ENCODE peak calls at places on chromosome 4, in four cellular contexts. V is lung, F is fibroblast of lung, E is pancreas. A is an unnamed sample.

GRCh38 chr4:8708401-8709021 is 115.9 kb downstream of the CPZ start:
- DNase-seq in V (no peak), F (no peak), E (peak; percentile 60), A (no peak)

GRCh38 chr4:186729856-186730255 is 6.2 kb upstream of the FAT1 start:
- DNase-seq in V (no peak), F (no peak), E (no peak), A (no peak)

GRCh38 chr4:8589831-8590545 is 2.6 kb upstream of the CPZ start:
- DNase-seq in V (no peak), F (no peak), E (no peak), A (no peak)

GRCh38 chr4:55318541-55319129 is 27.4 kb upstream of the SRD5A3 start:
- DNase-seq in V (no peak), F (no peak), E (no peak), A (no peak)

GRCh38 chr4:68905598-68906237 is 45.9 kb downstream of the UGT2A3 start:
- DNase-seq in V (no peak), F (peak; percentile 0), E (no peak), A (peak; percentile 21)

GRCh38 chr4:36244257-36245084 is at the start of gene ARAP2:
- DNase-seq in V (peak; percentile 69), F (peak; percentile 12), E (peak; percentile 85), A (peak; percentile 81)

GRCh38 chr4:620851-621261 is 4.5 kb upstream of the PDE6B start:
- DNase-seq in V (no peak), F (no peak), E (no peak), A (no peak)

GRCh38 chr4:15755321-15755750 is 22.8 kb upstream of the CD38 start:
- DNase-seq in V (no peak), F (peak; percentile 69), E (no peak), A (no peak)

GRCh38 chr4:48899950-48900349 is 6.6 kb downstream of the OCIAD2 start:
- DNase-seq in V (no peak), F (no peak), E (no peak), A (no peak)

GRCh38 chr4:138851626-138852443 is 163.7 kb upstream of the NOCT start:
- DNase-seq in V (no peak), F (no peak), E (no peak), A (peak; percentile 7)

GRCh38 chr4:51894246-51894645 is 51.3 kb downstream of the DCUN1D4 start:
- DNase-seq in V (no peak), F (no peak), E (no peak), A (no peak)

GRCh38 chr4:170339522-170339921 is 249.8 kb upstream of the AADAT start:
- DNase-seq in V (no peak), F (no peak), E (no peak), A (no peak)

GRCh38 chr4:122364700-122365404 is 14.0 kb upstream of the ADAD1 start:
- DNase-seq in V (no peak), F (no peak), E (peak; percentile 26), A (no peak)

GRCh38 chr4:3680656-3681055 is 85.5 kb upstream of the ADRA2C start:
- DNase-seq in V (no peak), F (no peak), E (no peak), A (no peak)

GRCh38 chr4:3681191-3681590 is 85.0 kb upstream of the ADRA2C start:
- DNase-seq in V (no peak), F (no peak), E (no peak), A (no peak)

GRCh38 chr4:3679851-3680311 is 86.3 kb upstream of the ADRA2C start:
- DNase-seq in V (no peak), F (no peak), E (peak; percentile 45), A (peak; percentile 57)

GRCh38 chr4:3677671-3678070 is 88.5 kb upstream of the ADRA2C start:
- DNase-seq in V (no peak), F (no peak), E (no peak), A (no peak)

GRCh38 chr4:3679071-3679825 is 86.9 kb upstream of the ADRA2C start:
- DNase-seq in V (no peak), F (no peak), E (peak; percentile 46), A (no peak)
- H3K27me3 ChIP-seq in V (no peaks in the 10 kb centered on the region), F (no peaks in the 10 kb centered on the region), E (no peaks in the 10 kb centered on the region), A (no peaks in the 10 kb centered on the region)

DNA sequence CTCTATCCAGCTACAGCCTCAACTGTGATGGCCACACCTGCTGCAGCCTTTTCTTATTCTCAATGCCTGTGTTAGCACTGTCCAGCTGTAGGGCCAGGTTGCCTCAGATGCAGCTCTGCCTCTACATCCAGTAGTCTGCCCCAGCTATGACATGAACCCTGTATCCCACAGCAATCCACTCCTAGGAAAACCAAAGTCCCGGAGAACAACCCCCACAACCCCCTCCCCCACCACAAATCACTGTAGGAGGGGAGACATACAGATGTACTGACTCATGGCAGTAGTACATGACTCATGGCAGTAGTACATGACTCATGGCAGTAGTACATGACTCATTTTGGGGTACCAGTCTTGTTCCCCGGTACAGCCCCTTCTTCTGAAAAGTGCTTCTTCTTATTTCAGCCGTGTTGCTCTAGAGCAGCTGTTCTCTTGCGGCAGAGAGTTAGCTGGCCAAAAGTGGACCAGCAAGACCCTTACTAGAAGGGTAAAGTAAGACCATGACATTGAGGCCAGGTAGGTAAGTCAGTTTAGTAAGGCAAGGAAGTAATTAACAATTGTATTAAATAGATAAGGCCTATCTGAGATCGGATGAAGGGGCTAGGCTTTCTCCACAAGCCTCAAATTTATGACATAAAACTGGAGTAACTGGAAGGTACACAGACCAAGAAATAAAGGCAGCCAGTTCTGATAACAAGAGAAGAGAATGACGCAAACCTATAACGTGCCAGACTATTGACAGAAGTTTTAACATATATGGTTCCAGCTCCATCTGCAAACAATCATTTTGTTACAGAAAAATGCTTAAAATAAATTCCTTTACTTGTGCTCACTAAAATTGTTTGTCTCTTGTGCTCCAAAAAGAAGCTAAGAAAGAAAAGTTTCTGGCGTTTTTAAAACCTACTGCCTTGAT is 221.4 kb downstream of the TACR3 start:
- DNase-seq in V (no peak), F (peak; percentile 62), E (no peak), A (no peak)
- H3K27ac ChIP-seq in V (no peak overlapping the region), F (peak overlapping the region; percentile 75), E (no peak overlapping the region), A (no peak overlapping the region)

GRCh38 chr4:184850431-184851199 is 24.8 kb upstream of the ACSL1 start:
- DNase-seq in V (no peak), F (no peak), E (no peak), A (no peak)

GRCh38 chr4:184849184-184849583 is 23.4 kb upstream of the ACSL1 start:
- DNase-seq in V (no peak), F (no peak), E (no peak), A (no peak)

GRCh38 chr4:184846531-184846930 is 20.8 kb upstream of the ACSL1 start:
- DNase-seq in V (no peak), F (no peak), E (no peak), A (no peak)

GRCh38 chr4:184851200-184851541 is 25.4 kb upstream of the ACSL1 start:
- DNase-seq in V (no peak), F (no peak), E (no peak), A (no peak)

GRCh38 chr4:184848510-184848909 is 22.7 kb upstream of the ACSL1 start:
- DNase-seq in V (no peak), F (no peak), E (no peak), A (no peak)
- H3K4me1 ChIP-seq in V (peaks cover 4% of the 10 kb centered on the region), F (no peaks in the 10 kb centered on the region), E (no peaks in the 10 kb centered on the region), A (no peaks in the 10 kb centered on the region)

GRCh38 chr4:84498203-84499026 is 677 bp downstream of the NKX6-1 start:
- DNase-seq in V (no peak), F (peak; percentile 32), E (peak; percentile 70), A (peak; percentile 56)

GRCh38 chr4:84501197-84501492 is 2.1 kb upstream of the NKX6-1 start:
- DNase-seq in V (no peak), F (no peak), E (no peak), A (no peak)

GRCh38 chr4:84500386-84501196 is 1.5 kb upstream of the NKX6-1 start:
- DNase-seq in V (no peak), F (no peak), E (no peak), A (no peak)

GRCh38 chr4:84497835-84498202 is 1.3 kb downstream of the NKX6-1 start:
- DNase-seq in V (no peak), F (no peak), E (peak; percentile 78), A (no peak)

DNA sequence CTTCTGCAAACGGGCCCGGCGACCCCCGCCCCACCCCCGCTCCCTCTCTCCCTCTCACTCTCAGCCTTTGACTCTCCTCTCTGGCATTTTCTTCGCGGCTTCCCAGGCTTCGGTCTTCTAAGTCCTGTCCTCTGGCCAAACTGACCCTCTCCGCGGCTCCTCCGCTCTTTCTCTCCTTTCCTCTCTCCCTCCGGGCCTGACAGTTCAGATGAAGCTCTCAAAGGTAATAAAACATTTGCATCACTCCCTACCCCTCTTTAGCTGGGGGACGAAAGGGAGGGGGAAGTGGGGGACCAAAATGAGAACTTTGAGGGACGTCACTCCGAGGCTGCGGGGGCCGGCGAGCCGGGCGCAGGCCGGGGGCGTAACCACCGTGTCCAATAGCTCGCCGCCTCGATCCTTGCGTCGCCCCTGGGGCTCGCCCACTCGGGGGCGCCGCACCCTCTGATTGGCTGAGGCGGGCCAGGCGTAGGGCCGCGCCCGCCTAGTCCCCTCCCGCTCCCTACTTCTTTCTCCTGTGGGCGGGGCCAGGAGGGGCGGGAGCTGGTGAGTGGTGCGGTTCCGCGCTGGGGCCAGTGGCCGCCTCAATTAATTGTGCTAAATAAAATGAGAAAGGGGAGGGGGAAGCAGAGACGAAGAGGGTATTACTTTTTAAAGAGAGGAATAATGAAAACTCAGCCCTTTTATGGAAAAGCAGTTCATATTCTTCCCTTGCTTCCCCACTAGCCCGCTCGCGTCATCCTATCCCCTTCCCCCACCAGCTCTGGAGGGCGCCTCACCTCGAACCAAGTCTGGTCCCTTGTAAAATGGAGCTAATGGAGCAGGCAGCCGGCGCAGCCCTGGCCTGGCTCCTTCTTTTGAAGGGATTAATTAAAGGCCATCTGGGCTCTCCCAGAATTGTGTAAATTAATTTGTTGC is at the start of gene NKX6-1:
- DNase-seq in V (no peak), F (peak; percentile 55), E (peak; percentile 92), A (peak; percentile 79)
- H3K27me3 ChIP-seq in V (no peaks in the 10 kb centered on the region), F (peaks cover 63% of the 10 kb centered on the region), E (no peaks in the 10 kb centered on the region), A (no peaks in the 10 kb centered on the region)

DNA sequence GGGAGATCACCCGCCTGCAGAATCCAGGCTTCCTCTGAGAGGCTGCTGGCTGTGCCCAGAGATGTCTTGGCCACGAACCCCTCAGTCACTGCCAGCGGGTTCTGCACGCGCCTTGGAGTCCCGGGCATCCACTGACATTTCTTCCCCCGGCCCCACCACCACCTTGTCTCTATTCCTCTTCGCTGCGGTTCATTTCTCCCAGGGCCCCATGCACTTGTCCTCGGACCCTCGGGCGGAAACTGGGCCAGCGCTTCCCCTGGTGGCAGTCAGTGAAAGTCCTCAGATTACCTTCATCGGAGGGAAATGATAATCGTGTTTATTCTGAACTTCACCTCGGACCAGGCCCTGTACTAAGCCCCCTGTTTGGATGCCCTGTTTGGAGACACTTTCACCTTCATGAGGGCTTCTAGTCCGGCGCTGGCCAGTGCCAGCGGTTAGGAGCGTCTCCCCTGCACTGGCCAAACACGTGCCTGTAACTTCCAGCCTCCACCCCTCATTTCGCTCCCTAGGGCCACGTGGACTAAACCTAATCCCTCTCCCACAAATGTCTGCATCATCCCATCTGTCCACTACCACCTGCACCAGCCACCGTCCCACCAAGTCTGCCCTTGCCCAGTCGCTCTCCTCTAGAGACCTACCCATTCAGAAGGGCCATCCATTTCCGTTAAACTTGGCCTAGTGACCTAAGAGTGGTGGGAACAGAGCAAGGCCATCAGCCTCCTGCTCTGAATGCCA is 82.0 kb downstream of the DCTD start:
- DNase-seq in V (no peak), F (no peak), E (no peak), A (no peak)
- H3K27ac ChIP-seq in V (no peak overlapping the region), F (no peak overlapping the region), E (no peak overlapping the region), A (no peak overlapping the region)

A was measured in thyroid gland.